ENCODE peak calls at places on chromosomes 3 and 15, in six cellular contexts. X is lung, Q is GM23248, K is psoas muscle, G is colonic mucosa, V is ovary. B is an unnamed sample.

GRCh38 chr15:51203797-51204196 is 109.1 kb upstream of the TNFAIP8L3 start:
- DNase-seq in G (no peak), Q (peak), K (no peak), V (no peak), X (no peak), B (no peak)

GRCh38 chr3:87503901-87504498 is 227.6 kb upstream of the POU1F1 start:
- DNase-seq in K (no peak), V (no peak), G (peak), Q (peak), X (no peak), B (no peak)

GRCh38 chr15:41966414-41966812 is 5.9 kb downstream of the EHD4 start:
- DNase-seq in Q (no peak), K (no peak), X (no peak), V (no peak), G (no peak), B (no peak)

GRCh38 chr3:58041182-58041825 is 33.1 kb downstream of the FLNB start:
- DNase-seq in X (no peak), G (no peak), K (no peak), V (peak), Q (no peak), B (no peak)

GRCh38 chr3:134879991-134880390 is 84.9 kb downstream of the EPHB1 start:
- DNase-seq in Q (no peak), X (no peak), K (no peak), G (no peak), V (no peak), B (no peak)

GRCh38 chr3:9727041-9727595 is 4.4 kb upstream of the BRPF1 start:
- DNase-seq in Q (peak), K (no peak), G (no peak), V (no peak), X (no peak), B (no peak)

GRCh38 chr15:33242669-33243191 is 48.2 kb upstream of the FMN1 start:
- DNase-seq in Q (peak), X (no peak), V (no peak), G (no peak), K (no peak), B (peak)

GRCh38 chr15:88241461-88241860 is 15.1 kb downstream of the NTRK3 start:
- DNase-seq in V (no peak), K (no peak), X (no peak), Q (no peak), G (no peak), B (no peak)

GRCh38 chr3:122890077-122890484 is 95.2 kb downstream of the SLC49A4 start:
- DNase-seq in K (peak), V (peak), Q (peak), G (no peak), X (peak), B (no peak)

GRCh38 chr3:160038862-160039562 is 50.4 kb downstream of the IL12A start:
- DNase-seq in V (no peak), G (no peak), Q (peak), X (peak), K (peak), B (no peak)

GRCh38 chr3:7000501-7000900 is 139.6 kb downstream of the GRM7 start:
- DNase-seq in G (no peak), X (no peak), Q (no peak), K (no peak), V (no peak), B (no peak)

GRCh38 chr15:101198820-101199219 is 53.0 kb downstream of the CHSY1 start:
- DNase-seq in X (no peak), V (no peak), Q (peak), K (no peak), G (no peak), B (no peak)

GRCh38 chr3:141561426-141562034 is 74.7 kb downstream of the RASA2 start:
- DNase-seq in Q (peak), V (no peak), X (no peak), G (peak), K (no peak), B (no peak)

GRCh38 chr3:188624384-188624783 is 470.4 kb downstream of the LPP start:
- DNase-seq in K (no peak), X (no peak), V (no peak), G (peak), Q (no peak), B (no peak)

GRCh38 chr3:112789787-112790186 is 56.9 kb downstream of the CD200R1L start:
- DNase-seq in X (no peak), Q (no peak), V (no peak), G (no peak), K (no peak), B (no peak)

GRCh38 chr15:85591622-85592021 is 203.1 kb downstream of the KLHL25 start:
- DNase-seq in X (no peak), V (no peak), Q (no peak), K (no peak), G (no peak), B (no peak)

GRCh38 chr3:10213156-10213792 is 35.0 kb upstream of the TATDN2 start:
- DNase-seq in G (no peak), X (no peak), K (no peak), Q (no peak), V (no peak), B (no peak)

GRCh38 chr3:82672966-82673365 is 911.5 kb upstream of the GBE1 start:
- DNase-seq in Q (no peak), K (no peak), X (no peak), V (no peak), G (no peak), B (no peak)

GRCh38 chr3:107064445-107065060 is 312.7 kb upstream of the CCDC54 start:
- DNase-seq in G (peak), Q (peak), K (no peak), V (peak), X (peak), B (no peak)

GRCh38 chr3:23094890-23095462 is 108.2 kb upstream of the UBE2E2 start:
- DNase-seq in V (no peak), X (no peak), Q (peak), G (no peak), K (no peak), B (no peak)

GRCh38 chr3:183777016-183777618 is 48.3 kb downstream of the MAP6D1 start:
- DNase-seq in Q (peak), K (no peak), X (no peak), G (no peak), V (no peak), B (no peak)

GRCh38 chr3:59235221-59236012 is 185.6 kb upstream of the CFAP20DC start:
- DNase-seq in G (no peak), K (no peak), V (no peak), Q (peak), X (no peak), B (no peak)

DNA sequence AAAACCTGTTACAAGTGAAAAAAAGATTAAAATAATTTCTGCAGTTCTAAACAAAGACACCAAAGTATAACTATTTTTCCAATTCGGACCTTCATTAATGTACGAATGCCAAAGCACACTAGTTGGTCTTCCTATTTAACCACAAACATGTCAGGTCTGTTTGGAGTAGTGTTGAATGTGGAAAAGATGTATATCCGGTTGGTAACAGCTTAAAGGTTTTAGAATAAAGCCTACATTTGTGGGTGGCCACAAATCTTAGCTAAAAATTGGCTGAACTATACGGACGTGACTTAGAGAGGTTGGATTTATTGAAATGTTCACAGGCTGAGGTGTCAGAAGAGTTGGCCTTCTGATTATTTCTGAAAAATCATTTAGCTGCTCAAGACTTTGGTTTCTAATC is 78.4 kb downstream of the FSIP1 start:
- DNase-seq in K (no peak), G (no peak), Q (no peak), X (no peak), V (no peak), B (no peak)
- H3K27ac ChIP-seq in K (no peak), G (no peak), Q (peak), X (no peak), V (no peak), B (no peak)

GRCh38 chr3:127763337-127763736 is 59.0 kb downstream of the MGLL start:
- DNase-seq in X (no peak), K (peak), V (no peak), Q (no peak), G (no peak), B (no peak)

GRCh38 chr3:127763816-127764215 is 58.5 kb downstream of the MGLL start:
- DNase-seq in X (no peak), V (no peak), G (no peak), K (peak), Q (no peak), B (no peak)

GRCh38 chr3:127762787-127763105 is 59.6 kb downstream of the MGLL start:
- DNase-seq in V (no peak), G (no peak), K (no peak), X (no peak), Q (no peak), B (no peak)

GRCh38 chr3:127761101-127761802 is 61.1 kb downstream of the MGLL start:
- DNase-seq in K (peak), Q (no peak), V (no peak), G (no peak), X (peak), B (no peak)

DNA sequence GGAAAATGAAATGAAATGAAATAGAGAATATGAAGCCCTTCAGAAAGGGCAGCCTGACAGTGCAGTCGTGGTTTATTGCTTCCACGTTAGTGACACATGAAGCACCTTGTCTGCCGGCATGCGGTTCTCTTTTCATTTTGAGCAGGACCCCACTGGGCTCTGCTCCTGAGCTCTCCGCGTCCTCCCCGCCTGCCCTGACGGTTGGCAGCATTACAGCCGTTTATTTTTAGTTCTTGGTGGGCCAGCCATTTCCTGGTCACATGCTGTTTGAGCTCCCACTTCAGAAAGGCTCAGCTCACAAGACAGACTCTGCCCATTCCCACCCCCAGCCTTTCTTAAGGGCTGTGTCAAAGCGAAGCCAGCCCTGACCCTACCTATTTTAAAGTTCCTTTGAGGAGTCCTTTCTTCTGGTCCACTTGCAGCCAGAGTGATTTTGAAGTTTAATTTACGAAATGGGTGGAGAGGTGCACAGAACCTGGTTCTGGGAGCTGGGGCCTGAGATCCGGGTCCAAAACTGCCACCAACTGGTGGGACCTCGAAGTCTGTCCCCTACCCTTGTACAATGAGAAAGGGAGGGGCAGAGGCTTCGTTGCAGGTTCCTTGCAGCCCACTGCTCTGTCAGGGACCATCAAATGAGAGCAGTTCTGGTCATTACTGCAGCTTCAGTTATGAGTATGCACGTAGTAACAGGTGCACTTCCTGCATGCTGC is 60.1 kb downstream of the MGLL start:
- DNase-seq in V (peak), K (peak), G (no peak), Q (no peak), X (peak), B (no peak)
- H3K27ac ChIP-seq in V (no peak), K (peak), G (no peak), Q (no peak), X (peak), B (peak)

GRCh38 chr3:16475766-16476165 is 37.7 kb downstream of the RFTN1 start:
- DNase-seq in G (no peak), Q (no peak), X (no peak), K (no peak), V (no peak), B (no peak)
- H3K27ac ChIP-seq in G (no peak), Q (no peak), X (no peak), K (no peak), V (no peak), B (peak)

GRCh38 chr3:150503402-150504099 is 42.7 kb downstream of the SERP1 start:
- DNase-seq in G (no peak), K (no peak), X (no peak), Q (no peak), V (no peak), B (no peak)

GRCh38 chr3:150495563-150496168 is 50.6 kb downstream of the SERP1 start:
- DNase-seq in K (no peak), V (no peak), Q (peak), G (peak), X (no peak), B (no peak)

GRCh38 chr3:150495149-150495548 is 51.1 kb downstream of the SERP1 start:
- DNase-seq in G (no peak), V (no peak), X (no peak), Q (no peak), K (no peak), B (no peak)

DNA sequence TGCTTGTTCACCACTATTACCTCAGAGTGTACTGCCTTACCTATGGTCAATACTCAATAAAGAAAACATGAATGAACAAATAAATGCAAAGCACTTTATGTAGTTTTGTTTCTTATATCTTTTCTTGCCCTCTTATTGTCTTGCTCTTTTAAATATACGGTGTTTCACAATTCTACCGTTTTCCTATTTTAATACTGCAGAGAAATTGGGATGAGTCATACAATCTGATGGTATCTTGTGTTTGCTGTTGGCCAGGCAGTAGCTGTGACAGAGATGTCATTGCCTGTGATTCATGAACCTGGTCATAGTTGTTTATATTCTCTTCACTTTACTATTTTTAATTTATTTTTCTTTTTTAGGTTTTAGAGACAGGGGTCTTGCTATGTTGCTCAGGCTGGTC is 48.3 kb downstream of the SERP1 start:
- DNase-seq in X (no peak), V (no peak), K (no peak), Q (peak), G (no peak), B (no peak)
- H3K27ac ChIP-seq in X (no peak), V (no peak), K (no peak), Q (peak), G (no peak), B (no peak)

B was measured in esophagus muscularis mucosa.